ENCODE peak calls at places on chromosomes 5 and 9, in five cellular contexts. S is uterus, N is pancreas, M is stomach, G is heart left ventricle. J is an unnamed sample.

GRCh38 chr5:173435543-173435942 is 107.3 kb upstream of the STC2 start:
- DNase-seq in G (no peak), M (no peak), S (no peak), N (no peak), J (no peak)

GRCh38 chr5:21774791-21775190 is 1078.4 kb downstream of the CDH12 start:
- DNase-seq in G (no peak), S (no peak), N (no peak), M (no peak), J (no peak)

GRCh38 chr5:132016721-132017250 is 5.3 kb upstream of the ACSL6 start:
- DNase-seq in N (no peak), S (no peak), G (no peak), M (no peak), J (no peak)

GRCh38 chr5:14168139-14168792 is 25.1 kb downstream of the TRIO start:
- DNase-seq in M (no peak), S (no peak), G (no peak), N (no peak), J (no peak)

GRCh38 chr9:127397722-127398647 is 1.0 kb downstream of the SLC2A8 start:
- DNase-seq in S (peak; percentile 57), M (peak; percentile 40), G (peak; percentile 60), N (peak; percentile 84), J (peak; percentile 55)

GRCh38 chr9:27485158-27485557 is 38.9 kb upstream of the IFNK start:
- DNase-seq in G (no peak), M (no peak), N (no peak), S (no peak), J (no peak)

GRCh38 chr5:143886621-143887301 is 74.8 kb downstream of the HMHB1 start:
- DNase-seq in S (no peak), G (no peak), M (no peak), N (no peak), J (no peak)

GRCh38 chr5:147752033-147752432 is 30.5 kb downstream of the JAKMIP2 start:
- DNase-seq in S (no peak), G (no peak), M (no peak), N (no peak), J (no peak)

GRCh38 chr5:80098951-80099350 is 63.8 kb downstream of the THBS4 start:
- DNase-seq in M (no peak), S (no peak), G (no peak), N (no peak), J (no peak)

GRCh38 chr9:15401266-15401665 is 21.4 kb upstream of the SNAPC3 start:
- DNase-seq in M (peak; percentile 35), G (no peak), N (no peak), S (no peak), J (no peak)

GRCh38 chr5:137845472-137845871 is 22.2 kb upstream of the MYOT start:
- DNase-seq in G (no peak), N (no peak), M (no peak), S (no peak), J (no peak)

GRCh38 chr5:80054682-80055081 is 19.5 kb downstream of the THBS4 start:
- DNase-seq in M (no peak), G (no peak), S (no peak), N (no peak), J (no peak)

GRCh38 chr5:139808481-139809330 is 13.1 kb downstream of the PSD2 start:
- DNase-seq in M (no peak), N (peak; percentile 51), G (no peak), S (no peak), J (no peak)

GRCh38 chr5:79924936-79925893 is 65.8 kb downstream of the MTX3 start:
- DNase-seq in G (no peak), M (no peak), N (no peak), S (no peak), J (no peak)

GRCh38 chr5:102903074-102903871 is 148.2 kb downstream of the PAM start:
- DNase-seq in S (no peak), M (no peak), N (no peak), G (no peak), J (no peak)

GRCh38 chr9:2230362-2230761 is 215.2 kb downstream of the SMARCA2 start:
- DNase-seq in N (no peak), G (no peak), M (no peak), S (no peak), J (no peak)

GRCh38 chr5:37090781-37091180 is 158.4 kb downstream of the CPLANE1 start:
- DNase-seq in N (no peak), G (no peak), S (no peak), M (no peak), J (no peak)

GRCh38 chr5:116075117-116075910 is 9.5 kb upstream of the COMMD10 start:
- DNase-seq in M (no peak), S (no peak), N (no peak), G (no peak), J (no peak)

GRCh38 chr5:140672455-140673186 is 755 bp downstream of the DND1 start:
- DNase-seq in N (peak; percentile 82), S (peak; percentile 30), M (no peak), G (peak; percentile 34), J (no peak)

GRCh38 chr5:181187500-181188213 is 17.3 kb downstream of the TRIM7 start:
- DNase-seq in S (peak; percentile 83), G (peak; percentile 67), N (peak; percentile 90), M (peak; percentile 73), J (peak; percentile 89)

GRCh38 chr9:95029251-95029650 is 288.3 kb downstream of the FANCC start:
- DNase-seq in G (no peak), M (no peak), N (no peak), S (no peak), J (no peak)

GRCh38 chr5:115542651-115543364 is 1.8 kb downstream of the FEM1C start:
- DNase-seq in M (no peak), N (no peak), S (no peak), G (no peak), J (no peak)

GRCh38 chr9:5425006-5425628 is 12.6 kb downstream of the PLGRKT start:
- DNase-seq in N (no peak), S (no peak), M (no peak), G (no peak), J (no peak)

GRCh38 chr5:151158287-151158661 is 695 bp upstream of the ANXA6 start:
- DNase-seq in G (no peak), S (peak; percentile 46), M (no peak), N (no peak), J (no peak)

GRCh38 chr9:133702798-133703570 is 35.2 kb downstream of the SARDH start:
- DNase-seq in M (no peak), G (no peak), S (peak; percentile 27), N (peak; percentile 75), J (peak; percentile 60)

GRCh38 chr9:134314950-134315715 is 11.1 kb upstream of the RXRA start:
- DNase-seq in M (no peak), S (no peak), N (peak; percentile 48), G (no peak), J (peak; percentile 58)

GRCh38 chr9:121023064-121023463 is 27.0 kb downstream of the C5 start:
- DNase-seq in N (no peak), S (no peak), M (no peak), G (no peak), J (no peak)
- TF ChIP-seq CTCF in N (no peak), S (no peak), M (no peak), G (no peak), J (no peak)

GRCh38 chr9:36967997-36968396 is 66.1 kb downstream of the PAX5 start:
- DNase-seq in M (no peak), N (no peak), G (no peak), S (no peak), J (no peak)

GRCh38 chr9:36968574-36969215 is 65.4 kb downstream of the PAX5 start:
- DNase-seq in M (no peak), G (no peak), S (no peak), N (no peak), J (no peak)

GRCh38 chr9:36971935-36972488 is 62.1 kb downstream of the PAX5 start:
- DNase-seq in S (no peak), N (no peak), G (no peak), M (no peak), J (no peak)

GRCh38 chr9:36969216-36969771 is 64.8 kb downstream of the PAX5 start:
- DNase-seq in G (no peak), N (no peak), S (no peak), M (no peak), J (no peak)

DNA sequence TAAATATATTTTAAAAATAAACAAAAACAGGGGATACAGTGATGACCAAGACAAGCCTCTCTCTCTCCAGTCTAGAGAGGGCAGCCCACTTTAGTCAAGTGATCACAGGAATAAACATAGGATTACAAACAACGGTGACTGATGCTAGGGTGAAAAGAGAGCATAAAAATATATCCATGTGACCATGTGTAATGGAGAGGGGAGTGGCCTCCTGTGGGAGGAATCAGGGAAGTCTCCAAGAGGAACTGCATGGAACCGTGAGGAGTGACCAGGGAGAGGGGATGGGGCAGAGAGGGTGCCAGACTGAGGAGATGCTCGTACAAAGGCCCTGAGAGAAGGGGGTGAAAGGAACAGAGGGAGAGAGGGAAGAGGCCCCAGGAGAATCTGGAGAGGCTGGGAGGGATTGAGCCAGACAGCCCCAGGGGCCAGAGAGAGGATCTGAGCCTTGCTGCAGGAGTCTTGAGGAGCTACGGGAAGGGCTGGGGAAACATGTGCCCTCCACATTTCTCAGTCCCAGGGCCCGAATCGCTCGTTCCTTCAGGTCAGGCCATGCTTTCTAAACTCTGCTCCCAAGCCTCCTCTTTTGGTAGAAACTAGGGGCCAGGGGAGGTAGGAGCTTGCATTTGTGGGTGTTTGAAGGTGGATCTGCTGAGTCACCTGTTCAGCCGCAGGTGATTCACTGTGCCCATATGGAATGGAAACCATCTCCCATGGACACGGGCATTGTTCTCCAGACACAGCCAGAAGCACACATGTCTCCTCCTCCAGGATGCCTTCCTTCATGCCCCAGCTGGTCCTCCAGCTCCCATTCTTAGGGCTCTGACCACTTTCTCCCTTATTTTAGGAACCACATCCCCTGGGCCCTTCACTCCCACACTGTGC is 63.8 kb downstream of the PAX5 start:
- DNase-seq in G (no peak), M (no peak), N (no peak), S (no peak), J (no peak)
- H3K36me3 ChIP-seq in G (no peaks in the 10 kb centered on the region), M (no peaks in the 10 kb centered on the region), N (no peaks in the 10 kb centered on the region), S (no peaks in the 10 kb centered on the region), J (no peaks in the 10 kb centered on the region)

GRCh38 chr9:99855467-99856176 is 33.9 kb downstream of the NR4A3 start:
- DNase-seq in M (no peak), G (no peak), S (no peak), N (no peak), J (no peak)
- TF ChIP-seq CTCF in M (no peak), G (no peak), S (no peak), N (no peak), J (no peak)

GRCh38 chr9:136443687-136444086 is 4.0 kb upstream of the INPP5E start:
- DNase-seq in S (no peak), M (no peak), G (no peak), N (no peak), J (no peak)

GRCh38 chr9:136443087-136443486 is 3.4 kb upstream of the INPP5E start:
- DNase-seq in G (no peak), M (no peak), N (no peak), S (no peak), J (no peak)

GRCh38 chr9:136445799-136446198 is 6.2 kb upstream of the INPP5E start:
- DNase-seq in S (no peak), M (no peak), N (no peak), G (no peak), J (no peak)

GRCh38 chr9:136442330-136442729 is 2.7 kb upstream of the INPP5E start:
- DNase-seq in N (no peak), G (no peak), S (no peak), M (no peak), J (no peak)

DNA sequence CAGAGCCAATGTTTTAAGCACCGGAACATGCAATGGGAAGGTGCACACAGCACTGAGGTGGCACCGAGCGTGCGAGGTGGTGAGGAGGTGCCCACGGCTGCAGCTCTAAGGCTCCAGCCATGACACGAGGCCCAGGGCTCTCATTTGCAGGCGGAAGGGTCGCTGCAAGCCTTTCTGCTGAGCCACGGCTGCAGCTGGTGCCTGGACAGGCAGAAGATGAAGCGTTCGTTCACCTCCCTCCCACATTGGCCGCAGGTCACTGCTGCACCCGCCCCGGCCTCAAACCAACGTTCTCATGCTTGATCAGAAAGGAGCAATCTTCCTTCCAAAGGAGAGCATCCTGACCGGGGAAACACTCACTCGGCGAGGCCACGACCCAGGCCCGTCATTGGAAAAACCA is 4.5 kb upstream of the INPP5E start:
- DNase-seq in M (no peak), G (no peak), N (no peak), S (no peak), J (no peak)
- H3K36me3 ChIP-seq in M (peaks cover 77% of the 10 kb centered on the region), G (peaks cover 84% of the 10 kb centered on the region), N (peaks cover 3% of the 10 kb centered on the region), S (no peaks in the 10 kb centered on the region), J (peaks cover 87% of the 10 kb centered on the region)